ENCODE peak calls at places on chromosomes 2 and 18, in five cellular contexts. M is SK-N-SH, R is endodermal cell, D is left ventricle myocardium inferior, F is brain microvascular endothelial cell. I is an unnamed sample. For H3K36me3, the result is how much of the 10 kb centered on the place peaks cover.

GRCh38 chr18:3791258-3791657 is 341.3 kb downstream of the TGIF1 start:
- DNase-seq in M (no peak), R (no peak), D (no peak), F (no peak), I (no peak)

GRCh38 chr2:99336780-99337163 is 417 bp upstream of the EIF5B start:
- DNase-seq in M (no peak), R (no peak), D (no peak), F (no peak), I (no peak)

GRCh38 chr18:10927980-10928605 is 221.3 kb downstream of the PIEZO2 start:
- DNase-seq in M (no peak), R (no peak), D (no peak), F (no peak), I (no peak)

GRCh38 chr2:103818176-103818575 is 1035.7 kb upstream of the POU3F3 start:
- DNase-seq in M (no peak), R (no peak), D (no peak), F (no peak), I (no peak)

GRCh38 chr18:75124967-75125358 is 84.0 kb downstream of the PTGR3 start:
- DNase-seq in M (peak), R (no peak), D (no peak), F (no peak), I (no peak)

GRCh38 chr2:57696016-57696415 is 350.6 kb upstream of the VRK2 start:
- DNase-seq in M (peak), R (peak), D (no peak), F (peak), I (no peak)

GRCh38 chr18:23864620-23865019 is 149.9 kb upstream of the TTC39C start:
- DNase-seq in M (no peak), R (no peak), D (no peak), F (no peak), I (no peak)

GRCh38 chr2:72141032-72141645 is 6.5 kb downstream of the CYP26B1 start:
- DNase-seq in M (peak), R (peak), D (peak), F (no peak), I (no peak)

GRCh38 chr2:57899898-57900297 is 146.7 kb upstream of the VRK2 start:
- DNase-seq in M (no peak), R (no peak), D (no peak), F (no peak), I (no peak)

GRCh38 chr2:23760746-23761145 is 166.2 kb downstream of the ATAD2B start:
- DNase-seq in M (peak), R (no peak), D (no peak), F (no peak), I (no peak)

GRCh38 chr2:98128556-98129109 is 41.7 kb downstream of the VWA3B start:
- DNase-seq in M (no peak), R (no peak), D (no peak), F (no peak), I (no peak)

GRCh38 chr2:9665903-9666302 is 35.1 kb upstream of the YWHAQ start:
- DNase-seq in M (no peak), R (no peak), D (no peak), F (peak), I (no peak)

GRCh38 chr18:5868218-5868904 is 27.0 kb downstream of the TMEM200C start:
- DNase-seq in M (peak), R (peak), D (peak), F (peak), I (peak)

DNA sequence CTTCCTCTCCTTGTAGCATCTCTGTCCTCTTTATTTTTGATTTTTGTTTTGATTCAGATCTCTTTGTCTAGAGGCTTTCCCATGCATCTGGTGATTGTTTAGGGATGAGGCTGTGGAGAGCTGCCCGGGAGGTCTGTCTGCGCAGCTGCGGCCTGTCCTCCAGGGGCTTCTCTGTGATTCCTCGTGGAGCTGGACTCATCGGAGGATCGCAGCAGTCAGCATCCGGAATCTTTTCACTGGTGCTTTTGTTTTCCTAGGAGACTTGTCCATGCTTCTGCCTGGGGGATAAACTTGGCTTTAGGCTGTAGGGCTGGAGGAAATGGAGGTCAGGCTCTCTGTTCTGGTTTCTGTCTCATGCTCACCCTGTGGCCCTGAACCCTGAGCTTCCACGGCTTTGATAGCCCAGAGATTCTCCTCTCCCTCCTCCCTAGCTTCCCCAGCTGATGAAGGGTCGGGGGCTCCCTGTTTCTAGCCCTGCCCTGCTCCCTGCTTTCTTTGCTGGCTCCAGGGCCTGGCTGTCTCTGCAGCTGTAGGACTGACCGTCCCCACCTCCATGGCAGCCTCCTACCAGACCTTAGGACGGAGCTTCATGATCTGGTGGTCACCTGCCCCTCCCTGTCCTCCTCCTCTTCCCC is 35.5 kb downstream of the ZNF532 start:
- DNase-seq in M (no peak), R (no peak), D (peak), F (no peak), I (no peak)
- H3K36me3 ChIP-seq in M (under half), R (half or more), D (under half), F (under half), I (under half)

GRCh38 chr18:62157843-62158242 is 29.0 kb downstream of the PIGN start:
- DNase-seq in M (no peak), R (no peak), D (no peak), F (no peak), I (no peak)
- H3K36me3 ChIP-seq in M (under half), R (under half), D (under half), F (under half), I (half or more)

GRCh38 chr2:196276421-196276820 is 105.0 kb upstream of the STK17B start:
- DNase-seq in M (no peak), R (no peak), D (no peak), F (no peak), I (no peak)

GRCh38 chr2:196278491-196278911 is 107.1 kb upstream of the STK17B start:
- DNase-seq in M (no peak), R (no peak), D (no peak), F (peak), I (no peak)

GRCh38 chr2:196275646-196276352 is 104.4 kb upstream of the STK17B start:
- DNase-seq in M (no peak), R (no peak), D (no peak), F (peak), I (no peak)

GRCh38 chr2:196277002-196277401 is 105.6 kb upstream of the STK17B start:
- DNase-seq in M (no peak), R (no peak), D (no peak), F (no peak), I (no peak)

GRCh38 chr2:196279496-196279895 is 108.1 kb upstream of the STK17B start:
- DNase-seq in M (no peak), R (no peak), D (no peak), F (no peak), I (no peak)
- H3K36me3 ChIP-seq in M (under half), R (under half), D (under half), F (under half), I (under half)

GRCh38 chr2:69075486-69075885 is 62.5 kb downstream of the ANTXR1 start:
- DNase-seq in M (no peak), R (no peak), D (no peak), F (no peak), I (no peak)

GRCh38 chr2:69074926-69075325 is 61.9 kb downstream of the ANTXR1 start:
- DNase-seq in M (no peak), R (no peak), D (no peak), F (no peak), I (no peak)

GRCh38 chr2:69073928-69074575 is 61.1 kb downstream of the ANTXR1 start:
- DNase-seq in M (no peak), R (no peak), D (no peak), F (no peak), I (no peak)

GRCh38 chr2:69077224-69077953 is 64.4 kb downstream of the ANTXR1 start:
- DNase-seq in M (no peak), R (no peak), D (no peak), F (no peak), I (no peak)

DNA sequence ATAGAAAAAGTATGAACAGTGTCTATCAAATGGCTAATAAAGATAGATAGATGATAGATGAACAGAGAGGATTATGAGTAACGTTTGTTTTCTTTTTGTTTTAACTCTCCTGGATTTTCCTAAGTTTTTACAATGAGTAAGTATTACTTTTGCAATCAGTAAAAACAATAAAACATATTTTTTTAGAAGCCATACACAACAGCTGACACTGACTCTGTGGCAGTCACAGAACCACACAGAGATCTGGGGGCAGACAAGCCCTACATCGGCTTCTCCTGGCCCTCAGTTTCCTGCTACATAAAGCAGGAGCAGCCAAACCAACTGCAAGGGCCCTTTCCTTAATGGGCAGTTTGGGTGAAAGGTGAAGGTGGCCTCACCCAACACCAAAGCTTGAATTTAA is 63.6 kb downstream of the ANTXR1 start:
- DNase-seq in M (no peak), R (no peak), D (no peak), F (no peak), I (no peak)
- H3K36me3 ChIP-seq in M (half or more), R (under half), D (under half), F (under half), I (under half)

GRCh38 chr18:27674411-27674810 is 489.3 kb upstream of the CHST9 start:
- DNase-seq in M (no peak), R (no peak), D (no peak), F (no peak), I (no peak)
- H3K36me3 ChIP-seq in M (under half), R (under half), D (under half), F (under half), I (under half)

GRCh38 chr2:74878551-74878950 is 44.6 kb downstream of the HK2 start:
- DNase-seq in M (no peak), R (no peak), D (no peak), F (no peak), I (no peak)

GRCh38 chr2:74877376-74877775 is 43.4 kb downstream of the HK2 start:
- DNase-seq in M (no peak), R (no peak), D (no peak), F (no peak), I (no peak)

GRCh38 chr2:74877781-74878433 is 44.0 kb downstream of the HK2 start:
- DNase-seq in M (no peak), R (no peak), D (no peak), F (no peak), I (no peak)

GRCh38 chr2:74873678-74874640 is 40.0 kb downstream of the HK2 start:
- DNase-seq in M (no peak), R (no peak), D (no peak), F (no peak), I (no peak)

GRCh38 chr2:74876081-74876886 is 42.4 kb downstream of the HK2 start:
- DNase-seq in M (peak), R (peak), D (no peak), F (peak), I (no peak)
- H3K36me3 ChIP-seq in M (under half), R (half or more), D (under half), F (under half), I (under half)

DNA sequence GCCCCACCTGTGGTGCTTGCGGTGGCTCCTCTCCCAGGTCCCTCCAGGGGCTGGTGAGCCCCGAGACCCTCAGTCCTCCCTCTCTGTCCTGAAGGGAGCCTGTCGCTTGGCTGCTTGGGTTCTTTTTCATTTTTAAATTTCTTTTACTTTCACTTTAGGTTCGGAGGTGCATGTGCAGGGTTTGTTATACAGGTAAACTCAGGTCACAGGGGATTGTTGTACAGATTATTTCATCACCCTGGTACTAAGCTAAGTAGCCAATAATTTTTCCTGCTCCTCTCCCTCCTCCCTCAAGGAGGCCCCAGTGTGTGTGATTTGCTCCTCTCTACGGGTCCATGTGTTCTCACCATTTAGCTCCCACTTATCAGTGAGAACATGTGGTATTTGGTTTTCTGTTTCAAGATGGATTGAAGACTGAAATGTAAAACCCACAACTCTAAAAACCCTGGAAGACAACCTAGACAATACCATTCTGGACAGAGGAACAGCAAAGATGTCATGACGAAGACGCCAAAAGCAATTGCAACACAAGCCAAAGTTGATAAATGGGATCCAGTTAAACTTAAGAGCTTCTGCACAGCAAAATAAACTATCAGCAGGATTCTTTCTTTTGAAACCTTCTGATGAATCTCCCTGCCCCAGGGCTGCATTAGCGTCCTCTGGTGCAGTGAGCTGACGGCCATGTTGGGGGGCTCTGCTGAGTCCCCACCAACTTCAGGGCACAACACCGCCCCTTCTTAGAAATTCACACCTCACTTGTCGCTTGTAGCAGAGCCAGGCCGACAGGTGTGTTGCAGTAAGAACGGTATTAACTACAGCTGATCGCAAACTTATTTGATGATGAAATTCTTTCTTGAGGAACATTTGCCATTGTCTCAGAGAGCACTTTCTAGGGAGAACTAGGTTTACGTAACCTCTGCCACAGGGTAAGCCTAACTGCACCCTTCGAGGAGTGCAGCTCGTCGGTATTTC is 135.3 kb downstream of the ZNF236 start:
- DNase-seq in M (no peak), R (no peak), D (no peak), F (no peak), I (no peak)
- H3K36me3 ChIP-seq in M (under half), R (under half), D (half or more), F (under half), I (half or more)

GRCh38 chr2:231065966-231066365 is 9.3 kb downstream of the PSMD1 start:
- DNase-seq in M (no peak), R (no peak), D (no peak), F (no peak), I (no peak)
- H3K36me3 ChIP-seq in M (half or more), R (half or more), D (half or more), F (under half), I (half or more)

GRCh38 chr18:31837879-31838278 is 77.2 kb upstream of the SLC25A52 start:
- DNase-seq in M (no peak), R (no peak), D (no peak), F (no peak), I (no peak)

GRCh38 chr18:31835528-31836138 is 75.0 kb upstream of the SLC25A52 start:
- DNase-seq in M (no peak), R (no peak), D (no peak), F (peak), I (no peak)

GRCh38 chr18:31840499-31840898 is 79.8 kb upstream of the SLC25A52 start:
- DNase-seq in M (peak), R (no peak), D (no peak), F (no peak), I (no peak)
- H3K36me3 ChIP-seq in M (half or more), R (half or more), D (half or more), F (under half), I (half or more)

GRCh38 chr2:141038341-141038740 is 1092.5 kb downstream of the LRP1B start:
- DNase-seq in M (no peak), R (no peak), D (no peak), F (no peak), I (no peak)
- H3K36me3 ChIP-seq in M (under half), R (under half), D (under half), F (under half), I (under half)